ENCODE peak calls at places on chromosomes 6 and 20, in five cellular contexts. One of them, this sample, is unnamed.

GRCh38 chr6:169190144-169190584 is 63.5 kb downstream of the THBS2 start:
- DNase-seq in Caki2: no peak
- DNase-seq in type B pancreatic cell: no peak
- DNase-seq in HCT116: no peak
- DNase-seq in SHP77 treated with DMSO at 0.1 percent for 48 hours: no peak
- DNase-seq in this sample: peak

GRCh38 chr6:44742828-44743372 is 355.4 kb downstream of the CDC5L start:
- DNase-seq in SHP77 treated with DMSO at 0.1 percent for 48 hours: no peak
- DNase-seq in HCT116: no peak
- DNase-seq in type B pancreatic cell: no peak
- DNase-seq in Caki2: no peak
- DNase-seq in this sample: peak

GRCh38 chr6:110703906-110704594 is 111.2 kb downstream of the CDK19 start:
- DNase-seq in HCT116: no peak
- DNase-seq in type B pancreatic cell: no peak
- DNase-seq in SHP77 treated with DMSO at 0.1 percent for 48 hours: no peak
- DNase-seq in Caki2: no peak
- DNase-seq in this sample: no peak

GRCh38 chr6:141724731-141725130 is 408.0 kb upstream of the GJE1 start:
- DNase-seq in Caki2: no peak
- DNase-seq in type B pancreatic cell: no peak
- DNase-seq in HCT116: no peak
- DNase-seq in SHP77 treated with DMSO at 0.1 percent for 48 hours: no peak
- DNase-seq in this sample: no peak

GRCh38 chr20:48724891-48725588 is 102.8 kb downstream of the PREX1 start:
- DNase-seq in SHP77 treated with DMSO at 0.1 percent for 48 hours: no peak
- DNase-seq in type B pancreatic cell: no peak
- DNase-seq in HCT116: no peak
- DNase-seq in Caki2: no peak
- DNase-seq in this sample: no peak

GRCh38 chr20:50704971-50705370 is 13.6 kb upstream of the RIPOR3 start:
- DNase-seq in Caki2: no peak
- DNase-seq in HCT116: no peak
- DNase-seq in type B pancreatic cell: no peak
- DNase-seq in SHP77 treated with DMSO at 0.1 percent for 48 hours: no peak
- DNase-seq in this sample: no peak

GRCh38 chr6:162442675-162443074 is 284.9 kb downstream of the PRKN start:
- DNase-seq in SHP77 treated with DMSO at 0.1 percent for 48 hours: peak
- DNase-seq in type B pancreatic cell: no peak
- DNase-seq in HCT116: no peak
- DNase-seq in Caki2: no peak
- DNase-seq in this sample: no peak

GRCh38 chr6:130574146-130574545 is 208.3 kb downstream of the TMEM200A start:
- DNase-seq in SHP77 treated with DMSO at 0.1 percent for 48 hours: no peak
- DNase-seq in type B pancreatic cell: no peak
- DNase-seq in Caki2: no peak
- DNase-seq in HCT116: no peak
- DNase-seq in this sample: no peak

GRCh38 chr6:127302728-127303675 is 36.3 kb downstream of the RNF146 start:
- DNase-seq in Caki2: peak
- DNase-seq in SHP77 treated with DMSO at 0.1 percent for 48 hours: no peak
- DNase-seq in type B pancreatic cell: no peak
- DNase-seq in HCT116: peak
- DNase-seq in this sample: no peak

GRCh38 chr20:57429579-57430202 is 38.5 kb downstream of the RBM38 start:
- DNase-seq in SHP77 treated with DMSO at 0.1 percent for 48 hours: no peak
- DNase-seq in Caki2: peak
- DNase-seq in HCT116: peak
- DNase-seq in type B pancreatic cell: no peak
- DNase-seq in this sample: no peak

GRCh38 chr20:17501701-17502100 is 29.5 kb downstream of the BFSP1 start:
- DNase-seq in type B pancreatic cell: peak
- DNase-seq in Caki2: no peak
- DNase-seq in SHP77 treated with DMSO at 0.1 percent for 48 hours: no peak
- DNase-seq in HCT116: no peak
- DNase-seq in this sample: no peak

GRCh38 chr20:16821211-16822089 is 73.3 kb downstream of the OTOR start:
- DNase-seq in HCT116: peak
- DNase-seq in SHP77 treated with DMSO at 0.1 percent for 48 hours: no peak
- DNase-seq in Caki2: peak
- DNase-seq in type B pancreatic cell: no peak
- DNase-seq in this sample: no peak

GRCh38 chr6:4603856-4604369 is 172.3 kb upstream of the CDYL start:
- DNase-seq in Caki2: no peak
- DNase-seq in SHP77 treated with DMSO at 0.1 percent for 48 hours: no peak
- DNase-seq in type B pancreatic cell: no peak
- DNase-seq in HCT116: no peak
- DNase-seq in this sample: no peak

GRCh38 chr6:51335543-51335942 is 516.9 kb downstream of the TFAP2B start:
- DNase-seq in type B pancreatic cell: no peak
- DNase-seq in Caki2: no peak
- DNase-seq in HCT116: no peak
- DNase-seq in SHP77 treated with DMSO at 0.1 percent for 48 hours: no peak
- DNase-seq in this sample: no peak

GRCh38 chr6:75326557-75327258 is 42.1 kb upstream of the TMEM30A start:
- DNase-seq in Caki2: no peak
- DNase-seq in SHP77 treated with DMSO at 0.1 percent for 48 hours: no peak
- DNase-seq in HCT116: no peak
- DNase-seq in type B pancreatic cell: no peak
- DNase-seq in this sample: no peak

GRCh38 chr20:38072885-38073284 is 39.3 kb downstream of the RPRD1B start:
- DNase-seq in HCT116: no peak
- DNase-seq in type B pancreatic cell: no peak
- DNase-seq in SHP77 treated with DMSO at 0.1 percent for 48 hours: no peak
- DNase-seq in Caki2: no peak
- DNase-seq in this sample: no peak

GRCh38 chr6:43916091-43916923 is 146.3 kb downstream of the VEGFA start:
- DNase-seq in HCT116: no peak
- DNase-seq in type B pancreatic cell: no peak
- DNase-seq in Caki2: no peak
- DNase-seq in SHP77 treated with DMSO at 0.1 percent for 48 hours: no peak
- DNase-seq in this sample: no peak

GRCh38 chr6:130420911-130421310 is 55.1 kb downstream of the TMEM200A start:
- DNase-seq in type B pancreatic cell: no peak
- DNase-seq in HCT116: no peak
- DNase-seq in Caki2: no peak
- DNase-seq in SHP77 treated with DMSO at 0.1 percent for 48 hours: no peak
- DNase-seq in this sample: peak

GRCh38 chr20:16927031-16927430 is 178.9 kb downstream of the OTOR start:
- DNase-seq in HCT116: no peak
- DNase-seq in Caki2: no peak
- DNase-seq in SHP77 treated with DMSO at 0.1 percent for 48 hours: no peak
- DNase-seq in type B pancreatic cell: no peak
- DNase-seq in this sample: no peak

GRCh38 chr20:35360033-35360432 is 51.7 kb downstream of the UQCC1 start:
- DNase-seq in SHP77 treated with DMSO at 0.1 percent for 48 hours: no peak
- DNase-seq in type B pancreatic cell: no peak
- DNase-seq in HCT116: no peak
- DNase-seq in Caki2: no peak
- DNase-seq in this sample: no peak

GRCh38 chr6:140480852-140481251 is 1106.4 kb upstream of the CITED2 start:
- DNase-seq in SHP77 treated with DMSO at 0.1 percent for 48 hours: no peak
- DNase-seq in type B pancreatic cell: no peak
- DNase-seq in Caki2: no peak
- DNase-seq in HCT116: no peak
- DNase-seq in this sample: no peak

GRCh38 chr20:1804129-1804503 is 91.1 kb upstream of the SIRPA start:
- DNase-seq in HCT116: no peak
- DNase-seq in Caki2: no peak
- DNase-seq in type B pancreatic cell: no peak
- DNase-seq in SHP77 treated with DMSO at 0.1 percent for 48 hours: no peak
- DNase-seq in this sample: no peak

GRCh38 chr20:51321343-51322163 is 221.0 kb downstream of the NFATC2 start:
- DNase-seq in SHP77 treated with DMSO at 0.1 percent for 48 hours: no peak
- DNase-seq in type B pancreatic cell: no peak
- DNase-seq in Caki2: no peak
- DNase-seq in HCT116: no peak
- DNase-seq in this sample: no peak

GRCh38 chr6:142802124-142802523 is 142.9 kb downstream of the HIVEP2 start:
- DNase-seq in type B pancreatic cell: no peak
- DNase-seq in HCT116: peak
- DNase-seq in SHP77 treated with DMSO at 0.1 percent for 48 hours: no peak
- DNase-seq in Caki2: peak
- DNase-seq in this sample: no peak

GRCh38 chr6:7143161-7143974 is 35.6 kb downstream of the RREB1 start:
- DNase-seq in HCT116: no peak
- DNase-seq in type B pancreatic cell: no peak
- DNase-seq in SHP77 treated with DMSO at 0.1 percent for 48 hours: peak
- DNase-seq in Caki2: no peak
- DNase-seq in this sample: no peak

GRCh38 chr6:151043944-151044343 is 178.4 kb downstream of the MTHFD1L start:
- DNase-seq in HCT116: no peak
- DNase-seq in SHP77 treated with DMSO at 0.1 percent for 48 hours: no peak
- DNase-seq in Caki2: no peak
- DNase-seq in type B pancreatic cell: no peak
- DNase-seq in this sample: no peak

GRCh38 chr20:24998631-24999445 is 6.3 kb upstream of the APMAP start:
- DNase-seq in Caki2: no peak
- DNase-seq in SHP77 treated with DMSO at 0.1 percent for 48 hours: no peak
- DNase-seq in type B pancreatic cell: peak
- DNase-seq in HCT116: no peak
- DNase-seq in this sample: no peak

GRCh38 chr6:133815313-133815712 is 73.6 kb upstream of the TCF21 start:
- DNase-seq in Caki2: no peak
- DNase-seq in type B pancreatic cell: no peak
- DNase-seq in SHP77 treated with DMSO at 0.1 percent for 48 hours: no peak
- DNase-seq in HCT116: no peak
- DNase-seq in this sample: no peak

GRCh38 chr20:57598491-57598890 is 21.7 kb downstream of the ZBP1 start:
- DNase-seq in SHP77 treated with DMSO at 0.1 percent for 48 hours: no peak
- DNase-seq in Caki2: no peak
- DNase-seq in type B pancreatic cell: no peak
- DNase-seq in HCT116: no peak
- DNase-seq in this sample: no peak

GRCh38 chr20:276620-277495 is 13.7 kb downstream of the C20orf96 start:
- DNase-seq in SHP77 treated with DMSO at 0.1 percent for 48 hours: no peak
- DNase-seq in HCT116: no peak
- DNase-seq in Caki2: no peak
- DNase-seq in type B pancreatic cell: no peak
- DNase-seq in this sample: no peak

GRCh38 chr6:44080561-44081521 is 46.4 kb downstream of the MRPL14 start:
- DNase-seq in type B pancreatic cell: no peak
- DNase-seq in HCT116: no peak
- DNase-seq in Caki2: no peak
- DNase-seq in SHP77 treated with DMSO at 0.1 percent for 48 hours: no peak
- DNase-seq in this sample: no peak

GRCh38 chr6:44788387-44788981 is 401.0 kb downstream of the CDC5L start:
- DNase-seq in SHP77 treated with DMSO at 0.1 percent for 48 hours: no peak
- DNase-seq in Caki2: no peak
- DNase-seq in HCT116: no peak
- DNase-seq in type B pancreatic cell: no peak
- DNase-seq in this sample: no peak

GRCh38 chr6:41527721-41528408 is 18.3 kb upstream of the FOXP4 start:
- DNase-seq in HCT116: no peak
- DNase-seq in type B pancreatic cell: no peak
- DNase-seq in Caki2: no peak
- DNase-seq in SHP77 treated with DMSO at 0.1 percent for 48 hours: no peak
- DNase-seq in this sample: no peak

GRCh38 chr6:5771759-5772158 is 235.0 kb downstream of the NRN1 start:
- DNase-seq in SHP77 treated with DMSO at 0.1 percent for 48 hours: no peak
- DNase-seq in type B pancreatic cell: no peak
- DNase-seq in Caki2: no peak
- DNase-seq in HCT116: no peak
- DNase-seq in this sample: no peak

GRCh38 chr6:140380371-140381218 is 1006.1 kb upstream of the CITED2 start:
- DNase-seq in HCT116: no peak
- DNase-seq in type B pancreatic cell: no peak
- DNase-seq in SHP77 treated with DMSO at 0.1 percent for 48 hours: no peak
- DNase-seq in Caki2: no peak
- DNase-seq in this sample: no peak

GRCh38 chr6:105474234-105474633 is 71.4 kb upstream of the PREP start:
- DNase-seq in SHP77 treated with DMSO at 0.1 percent for 48 hours: no peak
- DNase-seq in HCT116: no peak
- DNase-seq in Caki2: no peak
- DNase-seq in type B pancreatic cell: no peak
- DNase-seq in this sample: no peak